ENCODE peak calls at places on chromosomes 6 and 20, in seven cellular contexts. L, T, Z, U, B, P and W are unnamed samples.
A peak's percentile ranks its signal among the peaks of the same experiment; 100 is the strongest.

GRCh38 chr6:56772737-56773184 is 130.1 kb upstream of the DST start:
- DNase-seq in U (no peak), L (no peak), Z (no peak), P (no peak), B (peak; percentile 20), T (no peak), W (no peak)

GRCh38 chr6:12051861-12052368 is 39.8 kb downstream of the HIVEP1 start:
- DNase-seq in U (no peak), Z (no peak), B (no peak), T (no peak), L (no peak), P (peak; percentile 85), W (no peak)

GRCh38 chr6:109690373-109690739 is 646 bp downstream of the AK9 start:
- DNase-seq in L (peak; percentile 69), B (no peak), Z (peak; percentile 32), U (peak; percentile 74), P (peak; percentile 81), T (peak; percentile 42), W (peak; percentile 48)

GRCh38 chr20:55513966-55514365 is 491.4 kb downstream of the CBLN4 start:
- DNase-seq in U (no peak), B (no peak), L (no peak), P (no peak), Z (no peak), T (no peak), W (no peak)

GRCh38 chr6:36268478-36269248 is 1.2 kb upstream of the PNPLA1 start:
- DNase-seq in U (no peak), P (no peak), L (no peak), B (no peak), T (no peak), Z (no peak), W (no peak)

GRCh38 chr20:34415079-34415478 is 52.0 kb downstream of the ITCH start:
- DNase-seq in U (no peak), Z (no peak), B (no peak), P (no peak), T (no peak), L (no peak), W (no peak)

GRCh38 chr20:13402171-13402760 is 181.2 kb downstream of the ISM1 start:
- DNase-seq in B (no peak), L (no peak), U (no peak), Z (no peak), P (no peak), T (no peak), W (no peak)

GRCh38 chr6:159098636-159099106 is 53.9 kb upstream of the TAGAP start:
- DNase-seq in U (no peak), T (no peak), P (peak; percentile 84), B (no peak), L (no peak), Z (no peak), W (no peak)

GRCh38 chr6:108945686-108946158 is 97.5 kb downstream of the ARMC2 start:
- DNase-seq in T (peak; percentile 60), B (peak; percentile 45), L (peak; percentile 17), U (no peak), P (no peak), Z (no peak), W (no peak)

GRCh38 chr6:132512342-132512637 is 626 bp downstream of the STX7 start:
- DNase-seq in L (no peak), U (no peak), B (no peak), T (no peak), Z (no peak), P (no peak), W (no peak)

DNA sequence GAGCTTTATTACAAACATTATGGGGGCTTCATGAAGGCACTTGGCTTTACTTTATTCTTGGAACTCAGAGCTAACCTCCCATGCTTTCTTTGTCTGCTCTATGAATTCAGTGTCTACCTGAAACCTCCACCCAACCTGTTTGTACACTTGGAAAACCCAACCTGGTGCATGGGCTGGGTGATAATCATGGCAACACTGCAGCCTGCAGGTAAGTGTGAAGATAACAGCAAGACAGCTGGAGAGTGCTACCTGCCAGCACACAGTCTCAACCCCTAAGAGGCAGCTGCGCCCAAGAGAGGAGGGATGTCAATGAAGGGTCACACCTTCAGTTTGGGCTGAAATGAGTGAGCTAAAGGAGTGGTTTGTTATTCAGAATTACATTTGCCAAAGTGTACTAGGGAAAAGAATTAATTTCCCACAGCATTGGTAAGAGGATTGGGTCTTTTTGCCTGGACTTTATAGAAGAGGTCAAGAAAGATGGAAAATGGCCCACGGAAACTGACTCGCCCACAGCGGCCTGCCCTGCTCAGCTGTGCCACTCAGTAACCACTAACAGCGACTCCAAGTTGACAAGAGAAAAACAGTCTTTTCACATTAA is 24.4 kb downstream of the FOXQ1 start:
- DNase-seq in U (no peak), B (no peak), Z (no peak), P (peak; percentile 9), L (no peak), T (peak; percentile 81), W (peak; percentile 22)
- TF ChIP-seq CTCF in U (peak; percentile 6), B (peak; percentile 19), Z (peak; percentile 21), P (no peak), L (peak; percentile 18), T (peak; percentile 77), W (peak; percentile 29)

GRCh38 chr6:82348130-82348529 is 15.5 kb upstream of the TPBG start:
- DNase-seq in L (no peak), B (no peak), U (no peak), Z (peak; percentile 13), T (no peak), P (no peak), W (no peak)
- TF ChIP-seq CTCF in L (no peak), B (no peak), U (no peak), Z (peak; percentile 36), T (no peak), P (no peak), W (no peak)

GRCh38 chr6:5746392-5747140 is 260.2 kb downstream of the NRN1 start:
- DNase-seq in P (no peak), L (peak; percentile 23), B (no peak), Z (peak; percentile 41), U (no peak), T (no peak), W (peak; percentile 31)
- TF ChIP-seq CTCF in P (no peak), L (no peak), B (no peak), Z (peak; percentile 55), U (peak; percentile 17), T (no peak), W (no peak)

DNA sequence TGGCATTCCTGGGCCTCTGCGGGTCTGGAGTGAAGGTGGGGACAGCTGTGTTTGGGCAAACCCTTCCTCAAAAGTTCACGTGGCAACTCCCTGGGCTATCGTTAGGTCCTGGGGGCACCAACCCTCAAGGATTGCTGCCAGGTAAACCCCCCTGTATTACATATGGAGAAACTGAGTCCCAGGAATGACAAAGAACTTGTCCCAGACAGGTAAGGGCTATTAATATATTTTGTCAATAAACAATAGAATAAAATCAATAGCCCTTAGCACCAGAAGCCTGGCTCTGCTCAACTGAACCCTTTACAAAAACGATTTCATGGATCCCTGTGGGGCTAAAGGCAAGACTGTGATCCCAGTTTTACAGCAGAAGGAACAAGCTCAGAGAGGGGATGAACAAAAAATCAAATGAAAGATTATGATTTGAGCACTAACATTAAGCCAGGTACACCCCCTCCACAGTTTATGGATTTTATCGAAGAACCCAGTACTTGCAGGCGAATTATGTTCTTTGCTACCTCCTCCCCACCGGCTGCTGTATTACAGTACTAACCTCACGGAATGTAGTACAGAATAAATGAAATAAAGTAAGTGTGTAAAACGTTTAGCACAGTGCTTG is 2.7 kb downstream of the ID1 start:
- DNase-seq in P (no peak), B (no peak), L (no peak), T (no peak), U (no peak), Z (no peak), W (no peak)
- TF ChIP-seq CTCF in P (no peak), B (no peak), L (no peak), T (no peak), U (no peak), Z (no peak), W (no peak)

GRCh38 chr20:38315290-38315966 is 11.5 kb downstream of the BPI start:
- DNase-seq in T (no peak), U (no peak), P (no peak), L (no peak), B (no peak), Z (no peak), W (no peak)
- TF ChIP-seq CTCF in T (peak; percentile 18), U (peak; percentile 28), P (no peak), L (no peak), B (peak; percentile 27), Z (no peak), W (no peak)

GRCh38 chr6:153563001-153563400 is 431.9 kb upstream of the RGS17 start:
- DNase-seq in Z (no peak), B (no peak), P (no peak), L (no peak), T (no peak), U (no peak), W (no peak)
- TF ChIP-seq CTCF in Z (no peak), B (no peak), P (no peak), L (peak; percentile 7), T (no peak), U (no peak), W (peak; percentile 31)